ENCODE peak calls at places on chromosomes 6 and 20, in six cellular contexts. E, M, L, I, V and W are unnamed samples.

GRCh38 chr20:3647418-3647817 is 15.8 kb downstream of the GFRA4 start:
- DNase-seq in E (no peak), M (no peak), L (no peak), I (no peak), V (no peak), W (no peak)

GRCh38 chr6:110951986-110952794 is 6.3 kb upstream of the GTF3C6 start:
- DNase-seq in E (no peak), M (peak; percentile 64), L (peak; percentile 67), I (no peak), V (no peak), W (peak; percentile 66)

GRCh38 chr6:109048176-109048575 is 46.5 kb downstream of the SESN1 start:
- DNase-seq in E (no peak), M (no peak), L (no peak), I (no peak), V (no peak), W (no peak)

GRCh38 chr6:170037541-170038250 is 253.2 kb downstream of the DLL1 start:
- DNase-seq in E (no peak), M (no peak), L (peak; percentile 29), I (no peak), V (no peak), W (no peak)

GRCh38 chr20:4973330-4974097 is 27.8 kb downstream of the SLC23A2 start:
- DNase-seq in E (no peak), M (no peak), L (peak; percentile 89), I (no peak), V (no peak), W (no peak)

GRCh38 chr6:90584636-90585255 is 2.1 kb downstream of the MAP3K7 start:
- DNase-seq in E (no peak), M (no peak), L (no peak), I (no peak), V (no peak), W (no peak)

GRCh38 chr6:87747646-87748045 is 45.6 kb upstream of the AKIRIN2 start:
- DNase-seq in E (no peak), M (no peak), L (no peak), I (no peak), V (no peak), W (no peak)

GRCh38 chr6:158630944-158631616 is 13.5 kb downstream of the DYNLT1 start:
- DNase-seq in E (no peak), M (peak; percentile 70), L (peak; percentile 73), I (no peak), V (no peak), W (no peak)

GRCh38 chr20:43988451-43988850 is 73.8 kb downstream of the TOX2 start:
- DNase-seq in E (no peak), M (no peak), L (peak; percentile 11), I (no peak), V (no peak), W (no peak)

GRCh38 chr6:3278691-3279090 is 19.9 kb downstream of the PSMG4 start:
- DNase-seq in E (no peak), M (no peak), L (no peak), I (no peak), V (no peak), W (no peak)

GRCh38 chr6:14035448-14035847 is 82.1 kb upstream of the CD83 start:
- DNase-seq in E (no peak), M (no peak), L (peak; percentile 82), I (no peak), V (no peak), W (no peak)

GRCh38 chr6:136312975-136313374 is 23.3 kb upstream of the BCLAF1 start:
- DNase-seq in E (no peak), M (no peak), L (no peak), I (no peak), V (no peak), W (peak; percentile 48)